ENCODE peak calls at places on chromosomes 3 and 15, in six cellular contexts. K is activated T-helper 1 cell treated with anti-CD3 and anti-CD28 coated beads, Interleukin-12 subunit alpha, Interleukin-12 subunit beta, Interleukin-2, Interleukin-4 antibody, amounts not matched to agents 30 ng/mL and 10 ng/mL and 1 ng/mL, durations not matched to agents 14 hours and 24 hours and 36 hours; V is body of pancreas; B is NCI-H82; Y is mesothelial cell of epicardium; L is left ventricle myocardium superior. S is an unnamed sample.

GRCh38 chr3:50674349-50675178 is at the start of gene DOCK3:
- DNase-seq in K (peak), L (peak), Y (peak), B (peak), V (peak), S (peak)

GRCh38 chr3:93973160-93974126 is at the start of gene PROS1:
- DNase-seq in Y (peak), B (peak), L (peak), K (peak), V (peak), S (peak)

GRCh38 chr3:195732951-195733350 is 12.2 kb downstream of the MUC20 start:
- DNase-seq in Y (no peak), K (no peak), B (no peak), V (no peak), L (no peak), S (no peak)

GRCh38 chr3:12143949-12144504 is 14.7 kb downstream of the TIMP4 start:
- DNase-seq in B (no peak), Y (no peak), V (peak), K (no peak), L (peak), S (no peak)

GRCh38 chr15:44327578-44327977 is 39.1 kb downstream of the GOLM2 start:
- DNase-seq in L (no peak), Y (no peak), K (no peak), V (no peak), B (no peak), S (no peak)

GRCh38 chr15:58043192-58043903 is 22.2 kb downstream of the ALDH1A2 start:
- DNase-seq in V (peak), Y (no peak), L (peak), K (no peak), B (peak), S (no peak)

GRCh38 chr3:129100274-129100673 is 21.3 kb downstream of the RAB43 start:
- DNase-seq in Y (no peak), V (no peak), K (no peak), L (no peak), B (no peak), S (no peak)

GRCh38 chr3:14490831-14491230 is 49.3 kb downstream of the GRIP2 start:
- DNase-seq in L (no peak), Y (no peak), V (no peak), K (no peak), B (no peak), S (no peak)

GRCh38 chr3:133999891-134000685 is 29.6 kb downstream of the SLCO2A1 start:
- DNase-seq in B (no peak), K (no peak), L (no peak), Y (no peak), V (no peak), S (no peak)

GRCh38 chr3:40258555-40258954 is 51.0 kb upstream of the EIF1B start:
- DNase-seq in Y (no peak), L (no peak), B (no peak), K (no peak), V (no peak), S (no peak)

GRCh38 chr3:53238051-53238850 is 17.6 kb downstream of the TKT start:
- DNase-seq in V (peak), L (no peak), B (no peak), K (no peak), Y (no peak), S (no peak)

GRCh38 chr3:105355355-105356063 is 11.2 kb upstream of the ALCAM start:
- DNase-seq in B (peak), L (no peak), V (no peak), Y (no peak), K (no peak), S (no peak)

GRCh38 chr15:69154684-69155083 is 5.8 kb upstream of the GLCE start:
- DNase-seq in V (no peak), B (no peak), L (no peak), Y (no peak), K (no peak), S (no peak)

GRCh38 chr15:34014556-34014955 is 24.4 kb downstream of the AVEN start:
- DNase-seq in L (no peak), V (no peak), Y (no peak), K (no peak), B (no peak), S (no peak)

GRCh38 chr15:63198752-63199250 is 9.4 kb downstream of the RAB8B start:
- DNase-seq in B (no peak), Y (no peak), K (no peak), L (no peak), V (no peak), S (no peak)

GRCh38 chr3:29281265-29282228 is 676 bp downstream of the RBMS3 start:
- DNase-seq in B (no peak), L (peak), V (no peak), Y (no peak), K (no peak), S (no peak)

GRCh38 chr15:43735402-43735801 is 10.8 kb upstream of the PDIA3 start:
- DNase-seq in Y (no peak), K (no peak), B (no peak), V (no peak), L (no peak), S (no peak)

GRCh38 chr3:94405258-94406035 is 342.6 kb downstream of the NSUN3 start:
- DNase-seq in B (no peak), K (no peak), L (no peak), Y (no peak), V (no peak), S (no peak)

GRCh38 chr3:185820973-185821758 is 3.7 kb downstream of the IGF2BP2 start:
- DNase-seq in K (no peak), L (no peak), B (peak), V (no peak), Y (no peak), S (no peak)

GRCh38 chr15:74787251-74788041 is 5.6 kb downstream of the CSK start:
- DNase-seq in L (peak), Y (no peak), V (peak), K (peak), B (peak), S (peak)

GRCh38 chr3:170697131-170697530 is 111.3 kb upstream of the SLC7A14 start:
- DNase-seq in V (no peak), L (no peak), Y (no peak), K (no peak), B (no peak), S (no peak)

GRCh38 chr3:139893264-139893962 is 41.6 kb upstream of the CLSTN2 start:
- DNase-seq in L (peak), Y (no peak), V (peak), B (peak), K (no peak), S (no peak)

GRCh38 chr3:77071806-77072205 is 31.9 kb downstream of the ROBO2 start:
- DNase-seq in V (no peak), L (no peak), Y (no peak), B (peak), K (no peak), S (no peak)

GRCh38 chr3:65953301-65953812 is 85.4 kb downstream of the MAGI1 start:
- DNase-seq in L (no peak), K (no peak), V (peak), Y (peak), B (no peak), S (no peak)